ENCODE peak calls at places on chromosomes 3 and 15, in four cellular contexts. O is CD8-positive, alpha-beta memory T cell; Y is heart right ventricle; I is MM.1S. Z is an unnamed sample.

GRCh38 chr15:79179108-79179561 is 88.6 kb upstream of the RASGRF1 start:
- DNase-seq in O (no peak), Y (no peak), I (no peak), Z (no peak)

GRCh38 chr3:164458986-164459385 is 619.3 kb downstream of the SI start:
- DNase-seq in O (no peak), Y (no peak), I (no peak), Z (no peak)

GRCh38 chr15:77607894-77608261 is 24.8 kb downstream of the LINGO1 start:
- DNase-seq in I (no peak), O (no peak), Y (no peak), Z (no peak)

GRCh38 chr15:75325922-75326321 is 9.9 kb upstream of the COMMD4 start:
- DNase-seq in I (no peak), Y (no peak), O (no peak), Z (no peak)

GRCh38 chr3:142495103-142495502 is 47.3 kb upstream of the XRN1 start:
- DNase-seq in Y (no peak), I (no peak), O (no peak), Z (no peak)

GRCh38 chr3:179451335-179452165 is at the start of gene GNB4:
- DNase-seq in I (peak; percentile 79), O (peak; percentile 38), Y (peak; percentile 86), Z (peak; percentile 87)

GRCh38 chr3:154120903-154121235 is 321 bp upstream of the ARHGEF26 start:
- DNase-seq in Y (no peak), I (no peak), O (no peak), Z (no peak)

GRCh38 chr3:187186801-187187421 is 10.4 kb upstream of the RTP1 start:
- DNase-seq in O (no peak), Y (peak; percentile 31), I (no peak), Z (no peak)

GRCh38 chr15:32682569-32682968 is 35.2 kb upstream of the GREM1 start:
- DNase-seq in Y (no peak), O (no peak), I (no peak), Z (no peak)

GRCh38 chr3:23728651-23729117 is 77.1 kb upstream of the UBE2E1 start:
- DNase-seq in O (no peak), Y (no peak), I (no peak), Z (no peak)

GRCh38 chr3:173644086-173645082 is 246.8 kb downstream of the NLGN1 start:
- DNase-seq in I (no peak), O (no peak), Y (no peak), Z (no peak)

GRCh38 chr3:186824430-186825139 is 17.9 kb upstream of the ADIPOQ start:
- DNase-seq in O (no peak), Y (no peak), I (no peak), Z (no peak)

GRCh38 chr15:63114465-63114864 is 7.2 kb upstream of the LACTB start:
- DNase-seq in O (no peak), I (no peak), Y (no peak), Z (no peak)

GRCh38 chr3:156548041-156548687 is 6.8 kb downstream of the SSR3 start:
- DNase-seq in I (no peak), O (no peak), Y (no peak), Z (no peak)

GRCh38 chr3:10382892-10383849 is 62.3 kb upstream of the SEC13 start:
- DNase-seq in I (no peak), O (no peak), Y (no peak), Z (no peak)

GRCh38 chr3:57091874-57092273 is 31.4 kb downstream of the SPATA12 start:
- DNase-seq in O (no peak), I (no peak), Y (no peak), Z (no peak)
- H3K27ac ChIP-seq in O (no peak overlapping the region), I (no peak overlapping the region), Y (no peak overlapping the region), Z (no peak overlapping the region)

GRCh38 chr3:34022147-34022546 is 223.7 kb downstream of the PDCD6IP start:
- DNase-seq in O (no peak), I (no peak), Y (no peak), Z (no peak)
- H3K27ac ChIP-seq in O (no peak overlapping the region), I (no peak overlapping the region), Y (no peak overlapping the region), Z (no peak overlapping the region)

GRCh38 chr3:55486857-55487375 is at the start of gene WNT5A:
- DNase-seq in Y (peak; percentile 47), I (peak; percentile 42), O (no peak), Z (peak; percentile 86)

GRCh38 chr3:55488398-55489055 is 1.4 kb upstream of the WNT5A start:
- DNase-seq in I (peak; percentile 79), O (no peak), Y (peak; percentile 52), Z (no peak)

GRCh38 chr3:55489804-55490132 is 2.7 kb upstream of the WNT5A start:
- DNase-seq in O (no peak), Y (no peak), I (no peak), Z (no peak)

GRCh38 chr3:55486101-55486856 is 827 bp downstream of the WNT5A start:
- DNase-seq in I (peak; percentile 41), Y (peak; percentile 71), O (no peak), Z (peak; percentile 69)

DNA sequence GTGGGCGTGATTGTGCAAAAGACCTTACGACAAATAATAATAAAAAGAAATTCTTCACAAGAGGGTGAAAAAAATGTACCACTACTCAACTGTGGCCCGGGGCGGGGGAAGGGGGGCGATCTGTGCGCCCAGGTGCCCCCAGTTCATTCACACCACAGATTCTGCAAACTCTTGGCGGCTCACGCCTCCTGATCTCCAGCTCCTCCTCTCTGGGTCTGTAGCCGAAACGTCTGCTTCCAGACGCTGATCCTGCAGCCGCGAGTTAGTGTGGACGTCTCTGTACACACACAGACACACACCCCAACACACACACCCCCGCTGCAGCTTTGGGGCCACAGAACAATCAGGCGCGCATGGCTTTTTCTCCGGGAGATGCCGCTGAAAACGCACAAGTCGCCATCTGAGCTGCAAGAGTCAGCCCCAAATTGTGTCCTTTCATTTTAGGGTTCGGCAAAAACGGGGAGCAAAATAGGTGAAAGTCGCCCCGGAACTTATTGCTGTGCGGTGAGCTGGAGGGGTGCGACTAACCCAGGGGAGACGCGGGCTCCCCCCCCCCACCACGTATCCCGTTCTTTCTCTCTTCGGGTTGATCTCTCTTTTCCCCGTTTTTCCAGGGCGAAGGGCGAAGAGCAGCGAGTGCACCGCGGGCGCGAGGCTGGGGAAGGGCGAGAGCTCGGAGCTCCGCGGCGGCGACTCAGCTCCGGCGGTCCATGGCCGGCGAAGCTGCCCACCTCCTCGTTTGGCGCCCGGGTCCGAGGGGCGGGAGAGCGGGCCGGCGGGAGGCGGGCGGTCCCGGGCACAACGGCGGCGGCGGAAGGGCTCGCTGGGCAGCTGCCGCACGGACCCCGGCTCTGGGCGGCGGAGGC is 503 bp upstream of the WNT5A start:
- DNase-seq in I (peak; percentile 67), Y (peak; percentile 29), O (no peak), Z (peak; percentile 47)
- H3K27ac ChIP-seq in I (no peak overlapping the region), Y (peak overlapping the region; percentile 74), O (no peak overlapping the region), Z (peak overlapping the region; percentile 72)

DNA sequence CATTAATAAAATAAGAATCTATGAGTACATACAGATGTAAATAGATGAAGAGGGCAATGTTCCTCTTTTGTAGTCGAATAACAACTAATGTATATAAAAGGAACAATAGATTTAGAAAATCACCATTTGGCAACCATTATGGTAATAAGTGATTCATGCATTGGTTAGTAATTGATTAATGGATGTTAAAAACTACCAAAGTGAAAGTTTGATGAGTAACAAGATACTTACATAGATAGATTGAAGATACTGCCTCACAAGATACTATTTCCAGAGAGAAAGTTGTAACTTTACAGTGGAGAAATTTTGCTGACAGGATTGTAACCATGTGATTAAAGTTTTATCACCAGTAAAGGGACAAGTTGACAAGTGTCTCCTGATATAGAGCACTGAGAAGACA is 55.0 kb downstream of the TCF12 start:
- DNase-seq in Y (no peak), I (no peak), O (no peak), Z (no peak)
- H3K27ac ChIP-seq in Y (no peak overlapping the region), I (no peak overlapping the region), O (no peak overlapping the region), Z (no peak overlapping the region)

DNA sequence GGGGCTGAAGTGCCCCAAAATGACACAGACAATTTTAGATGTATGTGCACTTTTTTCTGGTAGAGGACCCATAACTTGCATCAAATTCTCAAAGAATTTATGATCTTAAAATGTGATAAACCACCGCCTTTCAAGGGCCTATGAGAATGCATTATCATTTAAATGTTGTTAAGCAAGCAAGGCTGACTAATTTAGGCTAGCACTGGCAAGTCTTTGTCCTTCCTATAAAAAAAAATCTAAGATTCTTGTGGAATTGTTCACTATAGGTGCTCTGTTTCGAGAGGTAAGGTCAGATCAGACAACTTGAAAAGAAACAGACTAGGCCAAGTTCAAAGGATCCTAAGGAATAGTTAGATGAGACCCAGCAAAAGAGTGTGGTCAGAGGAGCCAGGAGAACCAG is 128.9 kb upstream of the PHLDB2 start:
- DNase-seq in O (no peak), Y (no peak), I (no peak), Z (no peak)
- H3K27ac ChIP-seq in O (no peak overlapping the region), Y (no peak overlapping the region), I (no peak overlapping the region), Z (no peak overlapping the region)